ENCODE peak calls at places on chromosomes 7 and 10, in four cellular contexts. One of them, this sample, is unnamed.

GRCh38 chr10:121900443-121901174 is 27.2 kb downstream of the ATE1 start:
- DNase-seq in heart left ventricle: no peak
- DNase-seq in uterus: peak; percentile 36
- DNase-seq in pancreas: no peak
- DNase-seq in this sample: peak; percentile 21

GRCh38 chr7:116661741-116662329 is 10.2 kb upstream of the MET start:
- DNase-seq in pancreas: no peak
- DNase-seq in heart left ventricle: no peak
- DNase-seq in uterus: no peak
- DNase-seq in this sample: no peak

GRCh38 chr7:134174797-134175261 is 47.7 kb downstream of the LRGUK start:
- DNase-seq in heart left ventricle: no peak
- DNase-seq in pancreas: no peak
- DNase-seq in uterus: no peak
- DNase-seq in this sample: no peak

GRCh38 chr10:11831520-11831951 is 8.4 kb downstream of the PROSER2 start:
- DNase-seq in pancreas: no peak
- DNase-seq in uterus: no peak
- DNase-seq in heart left ventricle: no peak
- DNase-seq in this sample: no peak

GRCh38 chr10:95485030-95485429 is 76.1 kb downstream of the SORBS1 start:
- DNase-seq in uterus: peak; percentile 6
- DNase-seq in pancreas: no peak
- DNase-seq in heart left ventricle: no peak
- DNase-seq in this sample: no peak

GRCh38 chr10:930415-931325 is 835 bp downstream of the LARP4B start:
- DNase-seq in uterus: no peak
- DNase-seq in pancreas: peak; percentile 72
- DNase-seq in heart left ventricle: peak; percentile 27
- DNase-seq in this sample: no peak

GRCh38 chr10:63703740-63704345 is 182.6 kb downstream of the REEP3 start:
- DNase-seq in heart left ventricle: no peak
- DNase-seq in pancreas: peak; percentile 69
- DNase-seq in uterus: no peak
- DNase-seq in this sample: no peak

GRCh38 chr7:139777304-139777890 is 401 bp downstream of the HIPK2 start:
- DNase-seq in pancreas: peak; percentile 75
- DNase-seq in uterus: peak; percentile 41
- DNase-seq in heart left ventricle: peak; percentile 50
- DNase-seq in this sample: no peak

GRCh38 chr10:129972966-129973673 is 9.0 kb upstream of the EBF3 start:
- DNase-seq in pancreas: no peak
- DNase-seq in uterus: no peak
- DNase-seq in heart left ventricle: no peak
- DNase-seq in this sample: no peak

GRCh38 chr10:4639960-4640359 is 186.0 kb upstream of the AKR1E2 start:
- DNase-seq in heart left ventricle: peak; percentile 54
- DNase-seq in uterus: no peak
- DNase-seq in pancreas: no peak
- DNase-seq in this sample: no peak

GRCh38 chr10:391849-392704 is 256.8 kb downstream of the ZMYND11 start:
- DNase-seq in uterus: no peak
- DNase-seq in pancreas: no peak
- DNase-seq in heart left ventricle: no peak
- DNase-seq in this sample: no peak

GRCh38 chr7:34019431-34019830 is 114.1 kb downstream of the BMPER start:
- DNase-seq in pancreas: no peak
- DNase-seq in uterus: no peak
- DNase-seq in heart left ventricle: no peak
- DNase-seq in this sample: no peak

GRCh38 chr10:74585231-74586087 is 240.9 kb upstream of the KAT6B start:
- DNase-seq in heart left ventricle: no peak
- DNase-seq in uterus: no peak
- DNase-seq in pancreas: no peak
- DNase-seq in this sample: no peak

GRCh38 chr10:12869427-12869826 is 132.1 kb downstream of the CCDC3 start:
- DNase-seq in heart left ventricle: no peak
- DNase-seq in uterus: no peak
- DNase-seq in pancreas: no peak
- DNase-seq in this sample: no peak

DNA sequence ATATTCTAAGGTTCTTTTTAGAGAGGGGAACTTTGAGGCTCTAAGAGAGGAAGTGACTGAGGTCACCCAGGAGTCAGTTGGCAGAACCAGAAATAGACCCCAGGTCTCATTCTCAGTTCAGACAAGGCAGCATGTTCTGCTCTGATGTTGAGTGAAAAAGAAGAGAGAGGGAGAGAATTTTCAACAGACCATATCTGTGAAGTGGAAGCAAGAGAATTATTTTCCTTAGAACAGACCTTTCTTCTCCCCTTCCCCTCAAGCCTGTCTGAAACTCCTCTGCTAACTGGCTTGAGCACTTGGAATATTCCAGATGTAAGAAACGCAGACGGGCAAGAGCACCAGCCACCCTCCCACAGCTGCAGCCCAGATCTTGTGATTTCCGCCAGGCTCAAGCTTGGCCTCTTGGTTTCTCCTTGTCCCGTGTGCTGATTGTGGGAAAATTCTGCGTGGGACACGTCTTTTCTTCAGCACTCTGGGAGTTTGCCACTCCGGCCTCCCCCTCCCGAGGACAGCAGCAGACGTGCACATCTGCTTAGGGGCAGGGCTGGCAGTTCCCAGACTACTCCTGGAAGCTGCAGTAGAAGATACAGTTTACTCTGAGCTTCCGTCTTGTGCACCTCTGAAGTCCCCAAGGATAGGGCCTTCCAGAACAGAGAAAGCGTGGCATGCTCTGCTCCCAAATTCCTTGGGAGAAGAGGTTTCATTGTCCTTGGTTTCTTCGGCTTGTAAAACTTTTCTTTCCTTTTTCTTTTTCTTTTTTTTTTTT is 22.7 kb upstream of the IKZF1 start:
- DNase-seq in uterus: no peak
- DNase-seq in heart left ventricle: no peak
- DNase-seq in pancreas: no peak
- DNase-seq in this sample: no peak
- H3K4me1 ChIP-seq in uterus: no peaks in the 10 kb centered on the region
- H3K4me1 ChIP-seq in heart left ventricle: no peaks in the 10 kb centered on the region
- H3K4me1 ChIP-seq in pancreas: no peaks in the 10 kb centered on the region
- H3K4me1 ChIP-seq in this sample: peaks cover 5% of the 10 kb centered on the region

DNA sequence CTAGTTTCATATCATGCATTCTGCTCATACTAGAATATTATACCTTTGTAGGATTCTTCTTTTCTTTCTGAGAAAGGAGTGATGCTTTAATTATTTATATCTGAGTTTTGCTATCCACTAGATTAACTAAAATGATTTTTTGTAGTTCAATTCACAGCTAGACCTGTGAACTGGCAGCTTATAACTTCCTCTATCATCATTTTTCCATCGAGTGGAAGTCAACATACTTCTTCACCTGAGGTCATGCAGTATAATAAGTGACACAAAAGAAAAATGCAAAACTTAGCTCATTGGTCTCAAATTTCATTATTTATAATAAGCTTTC is 8.0 kb downstream of the LRRN3 start:
- DNase-seq in heart left ventricle: no peak
- DNase-seq in pancreas: no peak
- DNase-seq in uterus: no peak
- DNase-seq in this sample: no peak
- TF ChIP-seq CTCF in heart left ventricle: no peak
- TF ChIP-seq CTCF in pancreas: no peak
- TF ChIP-seq CTCF in uterus: no peak
- TF ChIP-seq CTCF in this sample: no peak

DNA sequence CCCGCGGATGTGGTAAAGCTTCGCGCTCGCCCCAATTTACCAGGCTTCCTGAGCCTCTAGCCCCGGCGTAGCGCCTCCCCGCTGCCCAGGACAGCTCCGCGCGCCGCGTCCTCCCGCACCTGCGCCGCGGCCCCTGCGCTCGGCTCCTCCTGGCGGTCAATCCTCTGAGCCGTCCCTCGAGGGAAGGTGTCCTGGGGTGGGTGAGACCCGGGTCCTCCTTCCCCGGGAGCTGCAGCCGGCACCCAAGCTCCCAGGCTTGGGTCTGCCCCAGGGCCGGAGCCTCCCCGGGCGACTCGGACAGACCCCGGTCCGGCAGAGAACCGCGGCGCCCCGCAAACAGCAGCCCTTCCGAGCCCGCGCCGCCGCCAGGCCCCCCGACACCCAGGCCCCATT is 512 bp downstream of the OSBPL3 start:
- DNase-seq in pancreas: peak; percentile 85
- DNase-seq in heart left ventricle: peak; percentile 59
- DNase-seq in uterus: peak; percentile 26
- DNase-seq in this sample: peak; percentile 43
- H3K4me3 ChIP-seq in pancreas: peak overlapping the region; percentile 78
- H3K4me3 ChIP-seq in heart left ventricle: peak overlapping the region; percentile 93
- H3K4me3 ChIP-seq in uterus: peak overlapping the region; percentile 73
- H3K4me3 ChIP-seq in this sample: peak overlapping the region; percentile 80

DNA sequence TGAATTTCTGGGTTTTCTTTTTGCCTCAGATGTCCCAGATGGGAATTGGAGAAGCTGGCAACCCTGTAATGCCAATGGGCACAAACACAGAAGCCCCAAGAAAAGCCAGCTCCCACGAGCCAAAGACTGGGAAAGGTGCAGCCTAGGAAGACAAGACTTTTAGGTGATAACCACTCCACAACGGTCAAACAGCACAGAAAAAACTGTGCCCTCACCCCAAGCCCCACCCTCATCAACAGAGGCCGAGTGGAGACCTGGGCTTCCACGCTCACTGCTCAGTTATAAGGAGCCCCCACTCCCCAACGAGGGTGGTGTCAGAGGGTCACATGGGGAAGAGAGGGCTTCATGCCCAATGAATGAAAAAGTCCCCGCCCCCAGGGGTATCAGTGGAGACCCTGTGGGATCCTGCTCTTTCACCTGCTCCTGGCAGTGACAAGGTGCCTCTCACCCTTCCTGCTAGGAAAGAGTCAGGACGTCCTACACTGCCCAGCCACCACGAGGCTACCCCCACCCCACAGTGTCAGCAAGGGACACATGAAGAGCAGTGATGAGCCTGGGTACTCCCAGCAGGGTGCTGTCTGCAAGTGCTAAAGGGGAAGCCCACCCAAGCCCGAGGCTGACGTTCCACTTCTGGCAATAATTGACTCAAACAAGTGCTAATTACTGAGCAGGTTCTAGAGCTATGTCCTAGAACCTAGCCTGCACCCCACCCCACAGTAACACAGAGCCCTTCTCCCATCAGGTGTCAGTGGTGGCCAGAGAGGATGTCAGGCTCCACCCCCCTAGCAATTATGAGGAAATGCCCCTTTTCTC is 8.3 kb downstream of the TMEM273 start:
- DNase-seq in uterus: no peak
- DNase-seq in pancreas: no peak
- DNase-seq in heart left ventricle: no peak
- DNase-seq in this sample: no peak
- H3K4me1 ChIP-seq in uterus: no peaks in the 10 kb centered on the region
- H3K4me1 ChIP-seq in pancreas: no peaks in the 10 kb centered on the region
- H3K4me1 ChIP-seq in heart left ventricle: peaks cover 23% of the 10 kb centered on the region
- H3K4me1 ChIP-seq in this sample: peaks cover 27% of the 10 kb centered on the region

GRCh38 chr7:44775383-44776107 is 20.9 kb upstream of the PPIA start:
- DNase-seq in heart left ventricle: no peak
- DNase-seq in uterus: no peak
- DNase-seq in pancreas: no peak
- DNase-seq in this sample: no peak

GRCh38 chr7:44769381-44770209 is 20.9 kb downstream of the ZMIZ2 start:
- DNase-seq in uterus: no peak
- DNase-seq in pancreas: no peak
- DNase-seq in heart left ventricle: no peak
- DNase-seq in this sample: peak; percentile 21

GRCh38 chr7:44772440-44772839 is 23.8 kb downstream of the ZMIZ2 start:
- DNase-seq in heart left ventricle: no peak
- DNase-seq in uterus: no peak
- DNase-seq in pancreas: no peak
- DNase-seq in this sample: no peak

GRCh38 chr7:44771358-44771757 is 22.7 kb downstream of the ZMIZ2 start:
- DNase-seq in uterus: no peak
- DNase-seq in pancreas: no peak
- DNase-seq in heart left ventricle: no peak
- DNase-seq in this sample: no peak

DNA sequence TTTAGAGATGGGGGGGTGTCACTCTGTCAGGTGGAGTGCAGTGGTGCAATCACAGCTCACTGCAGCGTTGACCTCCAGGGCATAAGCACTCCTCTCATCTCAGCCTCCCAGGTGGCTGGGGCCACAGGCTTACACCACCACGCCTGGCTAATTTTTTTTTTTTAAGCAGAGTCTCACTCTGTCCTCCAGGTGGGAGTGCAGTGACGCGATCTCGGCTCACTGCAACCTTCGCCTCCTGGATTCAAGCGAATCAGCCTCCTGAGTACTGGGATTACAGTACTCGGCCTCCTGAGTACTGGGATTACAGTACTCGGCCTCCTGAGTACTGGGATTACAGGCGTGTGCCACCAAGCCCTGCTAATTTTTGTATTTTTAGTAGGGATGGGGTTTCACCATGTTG is 23.6 kb upstream of the PPIA start:
- DNase-seq in heart left ventricle: no peak
- DNase-seq in uterus: no peak
- DNase-seq in pancreas: no peak
- DNase-seq in this sample: no peak
- TF ChIP-seq CTCF in heart left ventricle: no peak
- TF ChIP-seq CTCF in uterus: no peak
- TF ChIP-seq CTCF in pancreas: no peak
- TF ChIP-seq CTCF in this sample: no peak

This sample was measured in heart right ventricle.